ENCODE peak calls at places on chromosome 21, in six cellular contexts. U, M, R, B, O and G are unnamed samples.

GRCh38 chr21:37670883-37671282 is 245.4 kb downstream of the KCNJ6 start:
- DNase-seq in R (peak), O (no peak), U (no peak), M (no peak), B (no peak), G (no peak)

GRCh38 chr21:39518845-39519205 is 67.1 kb downstream of the SH3BGR start:
- DNase-seq in R (no peak), M (no peak), O (no peak), U (no peak), B (no peak), G (no peak)

GRCh38 chr21:35202431-35202830 is 153.3 kb upstream of the RUNX1 start:
- DNase-seq in B (no peak), R (peak), U (no peak), O (no peak), M (no peak), G (no peak)

GRCh38 chr21:44892536-44893277 is 19.2 kb upstream of the PTTG1IP start:
- DNase-seq in O (peak), R (peak), B (peak), M (peak), U (no peak), G (no peak)

GRCh38 chr21:37398697-37399096 is 32.1 kb downstream of the DYRK1A start:
- DNase-seq in O (no peak), R (no peak), M (no peak), U (no peak), B (no peak), G (no peak)

GRCh38 chr21:46050651-46051378 is 47.1 kb upstream of the COL6A2 start:
- DNase-seq in R (no peak), B (no peak), M (no peak), U (no peak), O (no peak), G (peak)

GRCh38 chr21:34887729-34888568 is 161.2 kb downstream of the RUNX1 start:
- DNase-seq in M (peak), O (peak), U (peak), B (peak), R (peak), G (peak)

GRCh38 chr21:34545079-34545884 is 33.3 kb upstream of the KCNE1 start:
- DNase-seq in M (peak), R (peak), U (no peak), B (no peak), O (no peak), G (no peak)

GRCh38 chr21:45003331-45004058 is 63.7 kb downstream of the SLX9 start:
- DNase-seq in M (no peak), R (no peak), B (no peak), O (no peak), U (no peak), G (no peak)

GRCh38 chr21:17911628-17912027 is 92.5 kb upstream of the C21orf91 start:
- DNase-seq in U (no peak), O (no peak), B (no peak), R (peak), M (no peak), G (no peak)

GRCh38 chr21:29376556-29376955 is 77.8 kb downstream of the BACH1 start:
- DNase-seq in M (peak), R (no peak), U (no peak), O (peak), B (peak), G (no peak)

GRCh38 chr21:45362077-45362747 is 42.8 kb upstream of the COL18A1 start:
- DNase-seq in O (no peak), R (no peak), U (no peak), M (no peak), B (no peak), G (no peak)

GRCh38 chr21:44051462-44051941 is 39.4 kb downstream of the TRAPPC10 start:
- DNase-seq in M (no peak), U (no peak), R (peak), B (no peak), O (no peak), G (peak)

GRCh38 chr21:45615145-45615711 is 28.3 kb upstream of the PCBP3 start:
- DNase-seq in R (peak), O (peak), U (no peak), M (no peak), B (peak), G (peak)

GRCh38 chr21:39314155-39315027 is 959 bp upstream of the BRWD1 start:
- DNase-seq in M (no peak), O (peak), B (peak), U (peak), R (peak), G (no peak)

GRCh38 chr21:35096959-35097358 is 47.9 kb upstream of the RUNX1 start:
- DNase-seq in M (no peak), R (no peak), O (no peak), U (no peak), B (no peak), G (no peak)

GRCh38 chr21:46219591-46220239 is 8.9 kb downstream of the LSS start:
- DNase-seq in R (no peak), O (no peak), U (no peak), M (no peak), B (no peak), G (peak)

GRCh38 chr21:46543306-46543705 is 61.6 kb downstream of the S100B start:
- DNase-seq in O (no peak), B (no peak), R (no peak), U (no peak), M (no peak), G (no peak)

GRCh38 chr21:46191257-46191685 is 7.0 kb upstream of the SPATC1L start:
- DNase-seq in B (peak), R (peak), M (no peak), U (no peak), O (no peak), G (no peak)